ENCODE peak calls at places on chromosomes 3 and 15, in nine cellular contexts. One of them, this sample, is unnamed.

GRCh38 chr15:90463381-90463780 is 66.3 kb upstream of the CRTC3 start:
- DNase-seq in NCI-H1105 treated with DMSO at 0.1 percent for 48 hours: no peak
- DNase-seq in Right ventricle myocardium superior: no peak
- DNase-seq in SK-MEL-5: peak; percentile 71
- DNase-seq in NCI-H1417 treated with DMSO at 0.1 percent for 48 hours: no peak
- DNase-seq in NCI-H1694: no peak
- DNase-seq in T1000: no peak
- DNase-seq in substantia nigra: peak; percentile 14
- DNase-seq in smooth muscle cell of the brain vasculature: peak; percentile 50
- DNase-seq in this sample: peak; percentile 81

GRCh38 chr15:77386626-77387025 is 33.3 kb downstream of the PEAK1 start:
- DNase-seq in SK-MEL-5: no peak
- DNase-seq in substantia nigra: no peak
- DNase-seq in T1000: no peak
- DNase-seq in smooth muscle cell of the brain vasculature: no peak
- DNase-seq in NCI-H1105 treated with DMSO at 0.1 percent for 48 hours: no peak
- DNase-seq in Right ventricle myocardium superior: no peak
- DNase-seq in NCI-H1694: no peak
- DNase-seq in NCI-H1417 treated with DMSO at 0.1 percent for 48 hours: no peak
- DNase-seq in this sample: no peak

GRCh38 chr15:38588672-38589071 is 24.1 kb upstream of the RASGRP1 start:
- DNase-seq in NCI-H1417 treated with DMSO at 0.1 percent for 48 hours: no peak
- DNase-seq in Right ventricle myocardium superior: no peak
- DNase-seq in T1000: no peak
- DNase-seq in SK-MEL-5: peak; percentile 94
- DNase-seq in smooth muscle cell of the brain vasculature: no peak
- DNase-seq in NCI-H1105 treated with DMSO at 0.1 percent for 48 hours: no peak
- DNase-seq in NCI-H1694: no peak
- DNase-seq in substantia nigra: no peak
- DNase-seq in this sample: no peak

GRCh38 chr3:4721511-4721911 is 228.4 kb downstream of the ITPR1 start:
- DNase-seq in NCI-H1417 treated with DMSO at 0.1 percent for 48 hours: no peak
- DNase-seq in Right ventricle myocardium superior: no peak
- DNase-seq in substantia nigra: no peak
- DNase-seq in SK-MEL-5: no peak
- DNase-seq in smooth muscle cell of the brain vasculature: no peak
- DNase-seq in NCI-H1105 treated with DMSO at 0.1 percent for 48 hours: no peak
- DNase-seq in NCI-H1694: no peak
- DNase-seq in T1000: no peak
- DNase-seq in this sample: peak; percentile 49

GRCh38 chr3:49489247-49489646 is 19.2 kb downstream of the DAG1 start:
- DNase-seq in Right ventricle myocardium superior: no peak
- DNase-seq in SK-MEL-5: no peak
- DNase-seq in NCI-H1417 treated with DMSO at 0.1 percent for 48 hours: no peak
- DNase-seq in substantia nigra: no peak
- DNase-seq in NCI-H1694: no peak
- DNase-seq in smooth muscle cell of the brain vasculature: no peak
- DNase-seq in T1000: no peak
- DNase-seq in NCI-H1105 treated with DMSO at 0.1 percent for 48 hours: no peak
- DNase-seq in this sample: no peak

GRCh38 chr3:10322355-10322715 is 1.4 kb upstream of the SEC13 start:
- DNase-seq in NCI-H1105 treated with DMSO at 0.1 percent for 48 hours: peak; percentile 0
- DNase-seq in SK-MEL-5: peak; percentile 56
- DNase-seq in substantia nigra: no peak
- DNase-seq in Right ventricle myocardium superior: no peak
- DNase-seq in NCI-H1417 treated with DMSO at 0.1 percent for 48 hours: no peak
- DNase-seq in T1000: no peak
- DNase-seq in smooth muscle cell of the brain vasculature: no peak
- DNase-seq in NCI-H1694: no peak
- DNase-seq in this sample: no peak

GRCh38 chr3:154898398-154898797 is 181.7 kb upstream of the MME start:
- DNase-seq in smooth muscle cell of the brain vasculature: no peak
- DNase-seq in substantia nigra: no peak
- DNase-seq in NCI-H1694: no peak
- DNase-seq in SK-MEL-5: no peak
- DNase-seq in NCI-H1105 treated with DMSO at 0.1 percent for 48 hours: no peak
- DNase-seq in T1000: no peak
- DNase-seq in NCI-H1417 treated with DMSO at 0.1 percent for 48 hours: no peak
- DNase-seq in Right ventricle myocardium superior: no peak
- DNase-seq in this sample: no peak

GRCh38 chr3:102302020-102302419 is 132.8 kb upstream of the ZPLD1 start:
- DNase-seq in SK-MEL-5: no peak
- DNase-seq in NCI-H1694: no peak
- DNase-seq in substantia nigra: no peak
- DNase-seq in smooth muscle cell of the brain vasculature: no peak
- DNase-seq in T1000: no peak
- DNase-seq in Right ventricle myocardium superior: no peak
- DNase-seq in NCI-H1105 treated with DMSO at 0.1 percent for 48 hours: no peak
- DNase-seq in NCI-H1417 treated with DMSO at 0.1 percent for 48 hours: no peak
- DNase-seq in this sample: no peak

GRCh38 chr3:64361962-64362735 is 136.9 kb upstream of the PRICKLE2 start:
- DNase-seq in NCI-H1694: no peak
- DNase-seq in SK-MEL-5: peak; percentile 37
- DNase-seq in substantia nigra: no peak
- DNase-seq in smooth muscle cell of the brain vasculature: no peak
- DNase-seq in NCI-H1105 treated with DMSO at 0.1 percent for 48 hours: no peak
- DNase-seq in T1000: no peak
- DNase-seq in NCI-H1417 treated with DMSO at 0.1 percent for 48 hours: no peak
- DNase-seq in Right ventricle myocardium superior: no peak
- DNase-seq in this sample: peak; percentile 43

GRCh38 chr15:83858820-83859505 is 205.0 kb downstream of the ADAMTSL3 start:
- DNase-seq in smooth muscle cell of the brain vasculature: no peak
- DNase-seq in NCI-H1694: no peak
- DNase-seq in Right ventricle myocardium superior: no peak
- DNase-seq in SK-MEL-5: no peak
- DNase-seq in substantia nigra: no peak
- DNase-seq in NCI-H1105 treated with DMSO at 0.1 percent for 48 hours: no peak
- DNase-seq in T1000: no peak
- DNase-seq in NCI-H1417 treated with DMSO at 0.1 percent for 48 hours: no peak
- DNase-seq in this sample: no peak

GRCh38 chr3:16143870-16144568 is 30.5 kb upstream of the GALNT15 start:
- DNase-seq in NCI-H1417 treated with DMSO at 0.1 percent for 48 hours: no peak
- DNase-seq in substantia nigra: no peak
- DNase-seq in SK-MEL-5: no peak
- DNase-seq in Right ventricle myocardium superior: no peak
- DNase-seq in NCI-H1105 treated with DMSO at 0.1 percent for 48 hours: no peak
- DNase-seq in NCI-H1694: no peak
- DNase-seq in smooth muscle cell of the brain vasculature: no peak
- DNase-seq in T1000: peak; percentile 32
- DNase-seq in this sample: peak; percentile 92

GRCh38 chr15:64571857-64572291 is 111.5 kb downstream of the ZNF609 start:
- DNase-seq in smooth muscle cell of the brain vasculature: no peak
- DNase-seq in Right ventricle myocardium superior: no peak
- DNase-seq in substantia nigra: no peak
- DNase-seq in T1000: no peak
- DNase-seq in NCI-H1694: no peak
- DNase-seq in NCI-H1105 treated with DMSO at 0.1 percent for 48 hours: no peak
- DNase-seq in NCI-H1417 treated with DMSO at 0.1 percent for 48 hours: no peak
- DNase-seq in SK-MEL-5: no peak
- DNase-seq in this sample: no peak

GRCh38 chr3:129045675-129046036 is 14.9 kb upstream of the GP9 start:
- DNase-seq in Right ventricle myocardium superior: peak; percentile 69
- DNase-seq in NCI-H1694: no peak
- DNase-seq in smooth muscle cell of the brain vasculature: no peak
- DNase-seq in substantia nigra: no peak
- DNase-seq in NCI-H1105 treated with DMSO at 0.1 percent for 48 hours: no peak
- DNase-seq in SK-MEL-5: no peak
- DNase-seq in NCI-H1417 treated with DMSO at 0.1 percent for 48 hours: no peak
- DNase-seq in T1000: no peak
- DNase-seq in this sample: no peak

GRCh38 chr3:126526668-126527005 is 2.7 kb downstream of the CHST13 start:
- DNase-seq in smooth muscle cell of the brain vasculature: no peak
- DNase-seq in SK-MEL-5: no peak
- DNase-seq in T1000: no peak
- DNase-seq in NCI-H1694: no peak
- DNase-seq in NCI-H1105 treated with DMSO at 0.1 percent for 48 hours: no peak
- DNase-seq in substantia nigra: no peak
- DNase-seq in Right ventricle myocardium superior: peak; percentile 10
- DNase-seq in NCI-H1417 treated with DMSO at 0.1 percent for 48 hours: no peak
- DNase-seq in this sample: no peak

GRCh38 chr15:80777137-80777536 is 2.0 kb upstream of the CEMIP start:
- DNase-seq in substantia nigra: no peak
- DNase-seq in Right ventricle myocardium superior: peak; percentile 61
- DNase-seq in NCI-H1105 treated with DMSO at 0.1 percent for 48 hours: no peak
- DNase-seq in NCI-H1694: no peak
- DNase-seq in SK-MEL-5: peak; percentile 10
- DNase-seq in smooth muscle cell of the brain vasculature: peak; percentile 29
- DNase-seq in T1000: no peak
- DNase-seq in NCI-H1417 treated with DMSO at 0.1 percent for 48 hours: no peak
- DNase-seq in this sample: no peak

GRCh38 chr3:67595424-67595823 is 59.0 kb downstream of the SUCLG2 start:
- DNase-seq in substantia nigra: no peak
- DNase-seq in NCI-H1417 treated with DMSO at 0.1 percent for 48 hours: no peak
- DNase-seq in T1000: no peak
- DNase-seq in NCI-H1694: no peak
- DNase-seq in Right ventricle myocardium superior: no peak
- DNase-seq in SK-MEL-5: no peak
- DNase-seq in smooth muscle cell of the brain vasculature: no peak
- DNase-seq in NCI-H1105 treated with DMSO at 0.1 percent for 48 hours: no peak
- DNase-seq in this sample: no peak

GRCh38 chr3:53045107-53045783 is 628 bp downstream of the SFMBT1 start:
- DNase-seq in NCI-H1694: no peak
- DNase-seq in substantia nigra: no peak
- DNase-seq in NCI-H1417 treated with DMSO at 0.1 percent for 48 hours: no peak
- DNase-seq in SK-MEL-5: peak; percentile 58
- DNase-seq in T1000: no peak
- DNase-seq in NCI-H1105 treated with DMSO at 0.1 percent for 48 hours: peak; percentile 29
- DNase-seq in smooth muscle cell of the brain vasculature: no peak
- DNase-seq in Right ventricle myocardium superior: peak; percentile 80
- DNase-seq in this sample: no peak

GRCh38 chr15:85404156-85404921 is 23.9 kb downstream of the AKAP13 start:
- DNase-seq in NCI-H1105 treated with DMSO at 0.1 percent for 48 hours: no peak
- DNase-seq in NCI-H1417 treated with DMSO at 0.1 percent for 48 hours: no peak
- DNase-seq in SK-MEL-5: no peak
- DNase-seq in T1000: no peak
- DNase-seq in Right ventricle myocardium superior: no peak
- DNase-seq in smooth muscle cell of the brain vasculature: no peak
- DNase-seq in substantia nigra: no peak
- DNase-seq in NCI-H1694: no peak
- DNase-seq in this sample: no peak

GRCh38 chr15:55990986-55991385 is 2.4 kb downstream of the NEDD4 start:
- DNase-seq in NCI-H1417 treated with DMSO at 0.1 percent for 48 hours: no peak
- DNase-seq in SK-MEL-5: no peak
- DNase-seq in Right ventricle myocardium superior: no peak
- DNase-seq in smooth muscle cell of the brain vasculature: no peak
- DNase-seq in NCI-H1105 treated with DMSO at 0.1 percent for 48 hours: no peak
- DNase-seq in T1000: no peak
- DNase-seq in NCI-H1694: no peak
- DNase-seq in substantia nigra: no peak
- DNase-seq in this sample: no peak

GRCh38 chr3:173397161-173398110 is at the start of gene NLGN1:
- DNase-seq in Right ventricle myocardium superior: peak; percentile 84
- DNase-seq in NCI-H1417 treated with DMSO at 0.1 percent for 48 hours: peak; percentile 57
- DNase-seq in T1000: peak; percentile 74
- DNase-seq in NCI-H1694: peak; percentile 37
- DNase-seq in NCI-H1105 treated with DMSO at 0.1 percent for 48 hours: peak; percentile 93
- DNase-seq in smooth muscle cell of the brain vasculature: no peak
- DNase-seq in substantia nigra: peak; percentile 67
- DNase-seq in SK-MEL-5: peak; percentile 68
- DNase-seq in this sample: no peak

GRCh38 chr3:135992072-135992471 is 26.5 kb downstream of the PPP2R3A start:
- DNase-seq in T1000: no peak
- DNase-seq in Right ventricle myocardium superior: no peak
- DNase-seq in substantia nigra: no peak
- DNase-seq in NCI-H1417 treated with DMSO at 0.1 percent for 48 hours: no peak
- DNase-seq in NCI-H1694: no peak
- DNase-seq in smooth muscle cell of the brain vasculature: peak; percentile 24
- DNase-seq in SK-MEL-5: no peak
- DNase-seq in NCI-H1105 treated with DMSO at 0.1 percent for 48 hours: no peak
- DNase-seq in this sample: peak; percentile 46

GRCh38 chr3:101229681-101230080 is 90.7 kb downstream of the IMPG2 start:
- DNase-seq in Right ventricle myocardium superior: no peak
- DNase-seq in smooth muscle cell of the brain vasculature: no peak
- DNase-seq in NCI-H1694: no peak
- DNase-seq in T1000: no peak
- DNase-seq in NCI-H1417 treated with DMSO at 0.1 percent for 48 hours: no peak
- DNase-seq in NCI-H1105 treated with DMSO at 0.1 percent for 48 hours: no peak
- DNase-seq in substantia nigra: no peak
- DNase-seq in SK-MEL-5: peak; percentile 55
- DNase-seq in this sample: no peak

GRCh38 chr15:80596521-80596976 is 98.6 kb upstream of the ABHD17C start:
- DNase-seq in NCI-H1105 treated with DMSO at 0.1 percent for 48 hours: no peak
- DNase-seq in smooth muscle cell of the brain vasculature: no peak
- DNase-seq in NCI-H1694: no peak
- DNase-seq in T1000: no peak
- DNase-seq in Right ventricle myocardium superior: no peak
- DNase-seq in NCI-H1417 treated with DMSO at 0.1 percent for 48 hours: no peak
- DNase-seq in SK-MEL-5: no peak
- DNase-seq in substantia nigra: no peak
- DNase-seq in this sample: no peak

GRCh38 chr15:74482661-74483060 is 21.7 kb upstream of the UBL7 start:
- DNase-seq in Right ventricle myocardium superior: no peak
- DNase-seq in substantia nigra: no peak
- DNase-seq in NCI-H1105 treated with DMSO at 0.1 percent for 48 hours: no peak
- DNase-seq in T1000: no peak
- DNase-seq in NCI-H1417 treated with DMSO at 0.1 percent for 48 hours: no peak
- DNase-seq in SK-MEL-5: peak; percentile 39
- DNase-seq in smooth muscle cell of the brain vasculature: no peak
- DNase-seq in NCI-H1694: no peak
- DNase-seq in this sample: no peak

GRCh38 chr3:149415484-149415883 is 38.0 kb upstream of the TM4SF1 start:
- DNase-seq in T1000: no peak
- DNase-seq in NCI-H1417 treated with DMSO at 0.1 percent for 48 hours: no peak
- DNase-seq in NCI-H1105 treated with DMSO at 0.1 percent for 48 hours: no peak
- DNase-seq in Right ventricle myocardium superior: no peak
- DNase-seq in smooth muscle cell of the brain vasculature: no peak
- DNase-seq in SK-MEL-5: no peak
- DNase-seq in substantia nigra: no peak
- DNase-seq in NCI-H1694: no peak
- DNase-seq in this sample: no peak

GRCh38 chr15:78438595-78439285 is 724 bp downstream of the IREB2 start:
- DNase-seq in NCI-H1105 treated with DMSO at 0.1 percent for 48 hours: no peak
- DNase-seq in smooth muscle cell of the brain vasculature: no peak
- DNase-seq in NCI-H1417 treated with DMSO at 0.1 percent for 48 hours: no peak
- DNase-seq in NCI-H1694: no peak
- DNase-seq in substantia nigra: no peak
- DNase-seq in T1000: no peak
- DNase-seq in SK-MEL-5: peak; percentile 45
- DNase-seq in Right ventricle myocardium superior: no peak
- DNase-seq in this sample: peak; percentile 73

GRCh38 chr3:15667484-15667883 is 65.9 kb downstream of the BTD start:
- DNase-seq in SK-MEL-5: no peak
- DNase-seq in NCI-H1105 treated with DMSO at 0.1 percent for 48 hours: no peak
- DNase-seq in NCI-H1694: no peak
- DNase-seq in substantia nigra: no peak
- DNase-seq in Right ventricle myocardium superior: no peak
- DNase-seq in T1000: no peak
- DNase-seq in smooth muscle cell of the brain vasculature: no peak
- DNase-seq in NCI-H1417 treated with DMSO at 0.1 percent for 48 hours: no peak
- DNase-seq in this sample: no peak

This sample was measured in SJSA1.